ENCODE peak calls at places on chromosomes 5 and 9, in nine cellular contexts. T is OCI-M1, A is aorta, E is Right ventricle myocardium superior, S is ovary, H is amygdala, R is posterior cingulate gyrus, B is PC-9, K is LHCN-M2. U is an unnamed sample.

GRCh38 chr5:72525816-72526215 is 18.6 kb upstream of the ZNF366 start:
- DNase-seq in T (peak), A (no peak), E (no peak), S (no peak), H (no peak), R (no peak), B (peak), K (peak), U (peak)

GRCh38 chr5:72467987-72468386 is 39.2 kb downstream of the ZNF366 start:
- DNase-seq in T (peak), A (no peak), E (no peak), S (no peak), H (no peak), R (no peak), B (peak), K (peak), U (no peak)

GRCh38 chr5:1053391-1054017 is 44.9 kb downstream of the NKD2 start:
- DNase-seq in T (no peak), A (peak), E (peak), S (no peak), H (no peak), R (no peak), B (no peak), K (no peak), U (no peak)

GRCh38 chr5:90347462-90347861 is 62.1 kb downstream of the CETN3 start:
- DNase-seq in T (peak), A (no peak), E (no peak), S (no peak), H (no peak), R (no peak), B (no peak), K (no peak), U (no peak)

GRCh38 chr5:2303391-2304100 is 420.8 kb upstream of the IRX4 start:
- DNase-seq in T (no peak), A (no peak), E (no peak), S (no peak), H (no peak), R (no peak), B (no peak), K (no peak), U (no peak)

GRCh38 chr9:100208673-100209072 is 109.6 kb downstream of the INVS start:
- DNase-seq in T (no peak), A (no peak), E (no peak), S (no peak), H (no peak), R (no peak), B (no peak), K (no peak), U (no peak)

GRCh38 chr9:73065439-73065838 is 86.2 kb upstream of the ANXA1 start:
- DNase-seq in T (no peak), A (no peak), E (no peak), S (no peak), H (no peak), R (peak), B (no peak), K (no peak), U (no peak)

GRCh38 chr5:112109331-112109993 is 309.6 kb downstream of the EPB41L4A start:
- DNase-seq in T (peak), A (peak), E (peak), S (no peak), H (no peak), R (no peak), B (peak), K (peak), U (peak)

GRCh38 chr5:19531374-19531952 is 456.5 kb downstream of the CDH18 start:
- DNase-seq in T (no peak), A (no peak), E (no peak), S (no peak), H (no peak), R (no peak), B (peak), K (no peak), U (no peak)

GRCh38 chr9:97109194-97109811 is 70.4 kb upstream of the CTSV start:
- DNase-seq in T (peak), A (no peak), E (no peak), S (no peak), H (no peak), R (peak), B (peak), K (peak), U (peak)

GRCh38 chr5:94969174-94969573 is 315.7 kb downstream of the MCTP1 start:
- DNase-seq in T (peak), A (no peak), E (no peak), S (no peak), H (no peak), R (no peak), B (no peak), K (peak), U (peak)

GRCh38 chr9:95927288-95928004 is 52.0 kb downstream of the ERCC6L2 start:
- DNase-seq in T (no peak), A (no peak), E (no peak), S (no peak), H (no peak), R (no peak), B (no peak), K (no peak), U (no peak)

GRCh38 chr5:156326718-156327259 is at the start of gene SGCD:
- DNase-seq in T (no peak), A (peak), E (peak), S (peak), H (peak), R (peak), B (no peak), K (peak), U (no peak)

GRCh38 chr9:89474939-89475338 is 23.0 kb downstream of the SEMA4D start:
- DNase-seq in T (no peak), A (no peak), E (peak), S (no peak), H (no peak), R (no peak), B (no peak), K (no peak), U (no peak)

GRCh38 chr9:136881691-136882108 is 4.6 kb upstream of the TRAF2 start:
- DNase-seq in T (peak), A (no peak), E (no peak), S (no peak), H (no peak), R (no peak), B (peak), K (no peak), U (no peak)

GRCh38 chr5:124126504-124127240 is 614.7 kb downstream of the CSNK1G3 start:
- DNase-seq in T (no peak), A (no peak), E (no peak), S (no peak), H (no peak), R (no peak), B (no peak), K (no peak), U (no peak)

GRCh38 chr5:172559004-172559932 is 81.8 kb upstream of the NEURL1B start:
- DNase-seq in T (no peak), A (no peak), E (peak), S (peak), H (no peak), R (peak), B (no peak), K (peak), U (no peak)

GRCh38 chr9:84325347-84325982 is 15.1 kb downstream of the SLC28A3 start:
- DNase-seq in T (no peak), A (no peak), E (no peak), S (no peak), H (no peak), R (no peak), B (peak), K (no peak), U (no peak)

GRCh38 chr5:80140496-80140895 is 105.3 kb downstream of the THBS4 start:
- DNase-seq in T (no peak), A (no peak), E (no peak), S (no peak), H (no peak), R (no peak), B (no peak), K (no peak), U (no peak)

GRCh38 chr5:31470608-31471007 is 61.3 kb downstream of the DROSHA start:
- DNase-seq in T (peak), A (peak), E (peak), S (peak), H (no peak), R (no peak), B (no peak), K (peak), U (peak)

GRCh38 chr9:76271755-76272154 is 122.5 kb downstream of the RFK start:
- DNase-seq in T (no peak), A (no peak), E (no peak), S (no peak), H (no peak), R (no peak), B (no peak), K (no peak), U (no peak)

GRCh38 chr5:137939331-137939730 is 50.1 kb downstream of the PKD2L2 start:
- DNase-seq in T (no peak), A (no peak), E (no peak), S (no peak), H (no peak), R (no peak), B (no peak), K (no peak), U (no peak)

GRCh38 chr5:169701910-169702451 is 64.9 kb downstream of the DOCK2 start:
- DNase-seq in T (peak), A (no peak), E (no peak), S (no peak), H (no peak), R (no peak), B (no peak), K (peak), U (peak)

GRCh38 chr5:125485003-125485641 is 738.7 kb upstream of the ZNF608 start:
- DNase-seq in T (no peak), A (peak), E (no peak), S (peak), H (no peak), R (no peak), B (no peak), K (peak), U (peak)

GRCh38 chr5:34835664-34836063 is 3.3 kb upstream of the TTC23L start:
- DNase-seq in T (no peak), A (no peak), E (no peak), S (no peak), H (no peak), R (no peak), B (no peak), K (no peak), U (no peak)

GRCh38 chr5:61009907-61010306 is 64.9 kb downstream of the NDUFAF2 start:
- DNase-seq in T (no peak), A (no peak), E (no peak), S (no peak), H (no peak), R (no peak), B (no peak), K (no peak), U (no peak)

GRCh38 chr9:34375901-34376595 is 650 bp downstream of the MYORG start:
- DNase-seq in T (no peak), A (peak), E (peak), S (peak), H (no peak), R (peak), B (peak), K (peak), U (peak)

GRCh38 chr5:68441309-68441708 is 225.8 kb downstream of the PIK3R1 start:
- DNase-seq in T (no peak), A (no peak), E (no peak), S (no peak), H (no peak), R (no peak), B (no peak), K (no peak), U (no peak)

U was measured in KBM-7.